ENCODE peak calls at places on chromosomes 11 and 22, in four cellular contexts. One of them, this sample, is unnamed.

GRCh38 chr11:72216638-72217037 is at the start of gene FOLR2:
- DNase-seq in EH: no peak
- DNase-seq in A549: no peak
- DNase-seq in stimulated activated CD4-positive, alpha-beta T cell treated with anti-CD3 and anti-CD28 coated beads, Interleukin-4, amount 100 ng/mL, for 48 hours: no peak
- DNase-seq in this sample: no peak

GRCh38 chr11:6567371-6567745 is 36.1 kb downstream of the RRP8 start:
- DNase-seq in EH: no peak
- DNase-seq in A549: no peak
- DNase-seq in stimulated activated CD4-positive, alpha-beta T cell treated with anti-CD3 and anti-CD28 coated beads, Interleukin-4, amount 100 ng/mL, for 48 hours: no peak
- DNase-seq in this sample: no peak

GRCh38 chr11:77619576-77620198 is 17.9 kb downstream of the CLNS1A start:
- DNase-seq in EH: peak; percentile 53
- DNase-seq in A549: peak; percentile 61
- DNase-seq in stimulated activated CD4-positive, alpha-beta T cell treated with anti-CD3 and anti-CD28 coated beads, Interleukin-4, amount 100 ng/mL, for 48 hours: no peak
- DNase-seq in this sample: peak; percentile 46

GRCh38 chr11:126496576-126497403 is 141.3 kb downstream of the ST3GAL4 start:
- DNase-seq in EH: no peak
- DNase-seq in A549: no peak
- DNase-seq in stimulated activated CD4-positive, alpha-beta T cell treated with anti-CD3 and anti-CD28 coated beads, Interleukin-4, amount 100 ng/mL, for 48 hours: no peak
- DNase-seq in this sample: no peak

GRCh38 chr11:29022676-29023075 is 914.5 kb downstream of the METTL15 start:
- DNase-seq in EH: peak; percentile 28
- DNase-seq in A549: no peak
- DNase-seq in stimulated activated CD4-positive, alpha-beta T cell treated with anti-CD3 and anti-CD28 coated beads, Interleukin-4, amount 100 ng/mL, for 48 hours: no peak
- DNase-seq in this sample: no peak

GRCh38 chr11:130674686-130675085 is 226.2 kb downstream of the ADAMTS15 start:
- DNase-seq in EH: peak; percentile 61
- DNase-seq in A549: no peak
- DNase-seq in stimulated activated CD4-positive, alpha-beta T cell treated with anti-CD3 and anti-CD28 coated beads, Interleukin-4, amount 100 ng/mL, for 48 hours: no peak
- DNase-seq in this sample: no peak

GRCh38 chr11:10398525-10398924 is 56.5 kb upstream of the AMPD3 start:
- DNase-seq in EH: peak; percentile 83
- DNase-seq in A549: peak; percentile 42
- DNase-seq in stimulated activated CD4-positive, alpha-beta T cell treated with anti-CD3 and anti-CD28 coated beads, Interleukin-4, amount 100 ng/mL, for 48 hours: no peak
- DNase-seq in this sample: no peak

GRCh38 chr22:36923458-36923784 is 10.0 kb downstream of the CSF2RB start:
- DNase-seq in EH: no peak
- DNase-seq in A549: no peak
- DNase-seq in stimulated activated CD4-positive, alpha-beta T cell treated with anti-CD3 and anti-CD28 coated beads, Interleukin-4, amount 100 ng/mL, for 48 hours: no peak
- DNase-seq in this sample: no peak

GRCh38 chr22:31583861-31584485 is 78.0 kb downstream of the PISD start:
- DNase-seq in EH: peak; percentile 85
- DNase-seq in A549: no peak
- DNase-seq in stimulated activated CD4-positive, alpha-beta T cell treated with anti-CD3 and anti-CD28 coated beads, Interleukin-4, amount 100 ng/mL, for 48 hours: no peak
- DNase-seq in this sample: no peak

GRCh38 chr11:119367661-119368120 is 13.8 kb downstream of the USP2 start:
- DNase-seq in EH: no peak
- DNase-seq in A549: no peak
- DNase-seq in stimulated activated CD4-positive, alpha-beta T cell treated with anti-CD3 and anti-CD28 coated beads, Interleukin-4, amount 100 ng/mL, for 48 hours: no peak
- DNase-seq in this sample: peak; percentile 99

GRCh38 chr11:12224537-12224893 is 114.1 kb downstream of the MICAL2 start:
- DNase-seq in EH: peak; percentile 46
- DNase-seq in A549: no peak
- DNase-seq in stimulated activated CD4-positive, alpha-beta T cell treated with anti-CD3 and anti-CD28 coated beads, Interleukin-4, amount 100 ng/mL, for 48 hours: peak; percentile 85
- DNase-seq in this sample: peak; percentile 46

GRCh38 chr22:41052661-41053490 is 39.5 kb upstream of the EP300 start:
- DNase-seq in EH: peak; percentile 88
- DNase-seq in A549: no peak
- DNase-seq in stimulated activated CD4-positive, alpha-beta T cell treated with anti-CD3 and anti-CD28 coated beads, Interleukin-4, amount 100 ng/mL, for 48 hours: no peak
- DNase-seq in this sample: peak; percentile 91

GRCh38 chr22:47802446-47802845 is 1040.0 kb downstream of the TBC1D22A start:
- DNase-seq in EH: no peak
- DNase-seq in A549: no peak
- DNase-seq in stimulated activated CD4-positive, alpha-beta T cell treated with anti-CD3 and anti-CD28 coated beads, Interleukin-4, amount 100 ng/mL, for 48 hours: no peak
- DNase-seq in this sample: no peak

GRCh38 chr11:66328307-66329144 is 7.7 kb downstream of the RIN1 start:
- DNase-seq in EH: peak; percentile 85
- DNase-seq in A549: peak; percentile 83
- DNase-seq in stimulated activated CD4-positive, alpha-beta T cell treated with anti-CD3 and anti-CD28 coated beads, Interleukin-4, amount 100 ng/mL, for 48 hours: peak; percentile 78
- DNase-seq in this sample: peak; percentile 45